ENCODE peak calls at places on chromosome 19, in five cellular contexts. K is activated naive CD4-positive, alpha-beta T cell treated with anti-CD3 and anti-CD28 coated beads for 36 hours; H is activated T-cell treated with anti-CD3 and anti-CD28 coated beads for 1 hour; O is A172; J is heart left ventricle. T is an unnamed sample.
A peak's percentile ranks its signal among the peaks of the same experiment; 100 is the strongest.

GRCh38 chr19:8075158-8076086 is 22.9 kb downstream of the CCL25 start:
- DNase-seq in K (no peak), H (no peak), O (no peak), J (no peak), T (no peak)

GRCh38 chr19:4622695-4623421 is 16.5 kb upstream of the TNFAIP8L1 start:
- DNase-seq in K (no peak), H (no peak), O (no peak), J (peak; percentile 25), T (no peak)

GRCh38 chr19:32324631-32325215 is 20.7 kb upstream of the ZNF507 start:
- DNase-seq in K (no peak), H (no peak), O (no peak), J (no peak), T (peak; percentile 85)

GRCh38 chr19:11612816-11613511 is 15.7 kb downstream of the ZNF627 start:
- DNase-seq in K (no peak), H (no peak), O (no peak), J (no peak), T (no peak)

GRCh38 chr19:38786572-38787265 is 2.3 kb upstream of the LGALS7B start:
- DNase-seq in K (no peak), H (no peak), O (no peak), J (no peak), T (no peak)

GRCh38 chr19:7792286-7792685 is 29.2 kb downstream of the CLEC4M start:
- DNase-seq in K (no peak), H (no peak), O (no peak), J (no peak), T (no peak)

GRCh38 chr19:1026189-1027019 is at the start of gene CNN2:
- DNase-seq in K (peak; percentile 76), H (peak; percentile 56), O (peak; percentile 70), J (peak; percentile 84), T (no peak)

GRCh38 chr19:11279505-11280236 is 16.3 kb upstream of the TSPAN16 start:
- DNase-seq in K (peak; percentile 48), H (no peak), O (no peak), J (no peak), T (no peak)

GRCh38 chr19:21143428-21143827 is 1.6 kb downstream of the ZNF431 start:
- DNase-seq in K (no peak), H (no peak), O (no peak), J (no peak), T (no peak)

GRCh38 chr19:43735957-43736356 is 18.8 kb downstream of the SMG9 start:
- DNase-seq in K (no peak), H (no peak), O (no peak), J (no peak), T (no peak)

GRCh38 chr19:3657395-3657769 is 30.8 kb upstream of the CACTIN start:
- DNase-seq in K (no peak), H (no peak), O (no peak), J (no peak), T (no peak)

GRCh38 chr19:45027371-45027770 is 11.5 kb upstream of the CLASRP start:
- DNase-seq in K (no peak), H (no peak), O (no peak), J (no peak), T (no peak)

GRCh38 chr19:48992571-48993174 is 436 bp downstream of the GYS1 start:
- DNase-seq in K (peak; percentile 30), H (peak; percentile 10), O (no peak), J (peak; percentile 48), T (peak; percentile 80)

GRCh38 chr19:33207040-33207620 is 13.0 kb downstream of the LRP3 start:
- DNase-seq in K (no peak), H (no peak), O (no peak), J (peak; percentile 13), T (no peak)

GRCh38 chr19:58579473-58580142 is 6.5 kb upstream of the MZF1 start:
- DNase-seq in K (no peak), H (no peak), O (no peak), J (no peak), T (no peak)

GRCh38 chr19:16213076-16213475 is 15.4 kb downstream of the AP1M1 start:
- DNase-seq in K (no peak), H (no peak), O (no peak), J (no peak), T (no peak)

GRCh38 chr19:33437351-33438015 is 64.0 kb downstream of the CEBPG start:
- DNase-seq in K (no peak), H (no peak), O (no peak), J (no peak), T (no peak)

GRCh38 chr19:1360818-1361461 is 22.8 kb upstream of the NDUFS7 start:
- DNase-seq in K (no peak), H (no peak), O (peak; percentile 68), J (peak; percentile 86), T (no peak)

GRCh38 chr19:29988351-29988750 is 46.3 kb downstream of the URI1 start:
- DNase-seq in K (no peak), H (no peak), O (no peak), J (no peak), T (no peak)

GRCh38 chr19:18009412-18010066 is 1.6 kb downstream of the ARRDC2 start:
- DNase-seq in K (peak; percentile 68), H (no peak), O (peak; percentile 82), J (no peak), T (no peak)

GRCh38 chr19:7445104-7445503 is 43.7 kb downstream of the PEX11G start:
- DNase-seq in K (no peak), H (no peak), O (no peak), J (no peak), T (no peak)

GRCh38 chr19:46659151-46660007 is 1.6 kb downstream of the DACT3 start:
- DNase-seq in K (peak; percentile 29), H (no peak), O (no peak), J (peak; percentile 47), T (no peak)

GRCh38 chr19:19594371-19594770 is 24.1 kb downstream of the PBX4 start:
- DNase-seq in K (peak; percentile 33), H (no peak), O (no peak), J (no peak), T (no peak)

GRCh38 chr19:58261600-58261967 is 17.2 kb upstream of the ZNF8 start:
- DNase-seq in K (no peak), H (no peak), O (no peak), J (no peak), T (no peak)

GRCh38 chr19:3115916-3116602 is 19.8 kb upstream of the GNA15 start:
- DNase-seq in K (no peak), H (no peak), O (peak; percentile 87), J (no peak), T (no peak)

GRCh38 chr19:18112989-18113478 is 15.5 kb downstream of the MAST3 start:
- DNase-seq in K (peak; percentile 88), H (peak; percentile 83), O (peak; percentile 79), J (peak; percentile 79), T (peak; percentile 39)

GRCh38 chr19:19540707-19541515 is 2.8 kb downstream of the CILP2 start:
- DNase-seq in K (peak; percentile 87), H (peak; percentile 67), O (peak; percentile 34), J (no peak), T (no peak)

GRCh38 chr19:9786819-9787218 is 18.3 kb upstream of the ZNF846 start:
- DNase-seq in K (no peak), H (no peak), O (no peak), J (no peak), T (no peak)

GRCh38 chr19:49431330-49431749 is 6.2 kb downstream of the GFY start:
- DNase-seq in K (peak; percentile 24), H (no peak), O (no peak), J (no peak), T (no peak)

GRCh38 chr19:18304496-18305312 is 18.2 kb downstream of the LSM4 start:
- DNase-seq in K (peak; percentile 87), H (peak; percentile 76), O (peak; percentile 76), J (peak; percentile 95), T (no peak)

GRCh38 chr19:38587562-38587961 is 30.2 kb downstream of the MAP4K1 start:
- DNase-seq in K (no peak), H (no peak), O (no peak), J (no peak), T (no peak)

GRCh38 chr19:29583196-29584006 is 22.7 kb upstream of the POP4 start:
- DNase-seq in K (peak; percentile 27), H (no peak), O (peak; percentile 36), J (no peak), T (no peak)

GRCh38 chr19:21117041-21117907 is 24.6 kb upstream of the ZNF431 start:
- DNase-seq in K (no peak), H (no peak), O (no peak), J (no peak), T (no peak)

GRCh38 chr19:16874250-16874977 is 14.4 kb upstream of the F2RL3 start:
- DNase-seq in K (no peak), H (no peak), O (no peak), J (no peak), T (no peak)

GRCh38 chr19:7191946-7192691 is 102.1 kb downstream of the INSR start:
- DNase-seq in K (peak; percentile 75), H (peak; percentile 16), O (no peak), J (no peak), T (no peak)

GRCh38 chr19:37931941-37932655 is 25.1 kb downstream of the SIPA1L3 start:
- DNase-seq in K (peak; percentile 29), H (no peak), O (peak; percentile 95), J (no peak), T (peak; percentile 88)

GRCh38 chr19:7292950-7293794 is 1.0 kb downstream of the INSR start:
- DNase-seq in K (peak; percentile 10), H (no peak), O (no peak), J (peak; percentile 60), T (no peak)

GRCh38 chr19:49639401-49640112 is 386 bp downstream of the RRAS start:
- DNase-seq in K (no peak), H (no peak), O (no peak), J (no peak), T (no peak)

GRCh38 chr19:57651654-57651996 is 17.1 kb upstream of the ZSCAN4 start:
- DNase-seq in K (no peak), H (no peak), O (no peak), J (no peak), T (no peak)

T was measured in DMS79.